ENCODE peak calls at places on chromosomes 5 and 9, in eight cellular contexts. E is heart left ventricle, M is transverse colon, B is DND-41, P is lung, K is HCT116, X is SJSA1, W is heart right ventricle. U is an unnamed sample. For H3K9me3 and H3K4me1, the result is how much of the 10 kb centered on the place peaks cover.

GRCh38 chr9:88420227-88420626 is 32.0 kb downstream of the SPIN1 start:
- DNase-seq in P (no peak), E (no peak), B (no peak), M (no peak), W (no peak), K (no peak), X (no peak), U (no peak)

GRCh38 chr9:38299856-38300255 is 92.6 kb upstream of the ALDH1B1 start:
- DNase-seq in P (no peak), M (no peak), K (no peak), B (no peak), W (no peak), E (no peak), X (no peak), U (no peak)

GRCh38 chr9:130304643-130305042 is 39.1 kb downstream of the HMCN2 start:
- DNase-seq in B (no peak), M (no peak), E (peak), K (no peak), W (no peak), X (no peak), P (no peak), U (no peak)

GRCh38 chr9:110700953-110701352 is 32.4 kb downstream of the MUSK start:
- DNase-seq in B (no peak), E (no peak), K (no peak), P (no peak), M (no peak), X (peak), W (no peak), U (no peak)

GRCh38 chr5:147382776-147383175 is 127.1 kb downstream of the DPYSL3 start:
- DNase-seq in E (peak), K (no peak), X (no peak), P (no peak), W (no peak), B (no peak), M (no peak), U (no peak)

GRCh38 chr5:150774145-150774544 is 4.4 kb upstream of the SMIM3 start:
- DNase-seq in M (no peak), W (no peak), K (no peak), E (no peak), B (no peak), X (peak), P (no peak), U (no peak)

GRCh38 chr5:20157089-20157488 is 169.1 kb upstream of the CDH18 start:
- DNase-seq in W (no peak), K (no peak), X (no peak), M (no peak), P (no peak), E (no peak), B (no peak), U (no peak)

GRCh38 chr5:56279979-56280378 is 46.8 kb upstream of the ANKRD55 start:
- DNase-seq in K (no peak), W (no peak), M (no peak), P (no peak), E (no peak), B (no peak), X (peak), U (no peak)

GRCh38 chr5:25649628-25650265 is 1005.0 kb upstream of the CDH10 start:
- DNase-seq in M (no peak), W (no peak), K (no peak), P (no peak), X (no peak), E (no peak), B (no peak), U (no peak)

GRCh38 chr9:19252174-19252884 is 21.8 kb downstream of the DENND4C start:
- DNase-seq in B (no peak), K (no peak), W (no peak), P (no peak), E (no peak), X (no peak), M (no peak), U (no peak)

GRCh38 chr5:132268698-132269551 is 11.4 kb downstream of the PDLIM4 start:
- DNase-seq in K (no peak), B (no peak), W (peak), M (no peak), X (peak), P (no peak), E (no peak), U (peak)

GRCh38 chr5:144812770-144813169 is 642.1 kb downstream of the KCTD16 start:
- DNase-seq in P (peak), M (no peak), W (no peak), K (no peak), B (no peak), E (no peak), X (no peak), U (no peak)

GRCh38 chr5:71882826-71883744 is 164.0 kb downstream of the CARTPT start:
- DNase-seq in E (no peak), B (no peak), W (no peak), K (no peak), P (no peak), M (no peak), X (peak), U (no peak)

GRCh38 chr5:52015760-52016159 is 632.5 kb downstream of the ISL1 start:
- DNase-seq in X (no peak), M (no peak), E (peak), B (no peak), P (no peak), W (no peak), K (no peak), U (no peak)

GRCh38 chr9:93094294-93095204 is 1.5 kb upstream of the CARD19 start:
- DNase-seq in P (no peak), K (no peak), B (peak), X (no peak), E (peak), W (peak), M (peak), U (peak)

GRCh38 chr9:95570150-95570549 is 53.4 kb upstream of the PTCH1 start:
- DNase-seq in E (no peak), P (no peak), M (no peak), X (peak), K (no peak), W (no peak), B (no peak), U (no peak)

GRCh38 chr5:16548115-16548514 is 68.7 kb downstream of the RETREG1 start:
- DNase-seq in K (no peak), E (no peak), W (no peak), M (no peak), X (no peak), B (no peak), P (no peak), U (no peak)

GRCh38 chr5:73412597-73412988 is 36.0 kb downstream of the FOXD1 start:
- DNase-seq in E (no peak), B (no peak), M (no peak), X (peak), K (no peak), W (no peak), P (no peak), U (no peak)

GRCh38 chr9:37917315-37917731 is 13.4 kb upstream of the SLC25A51 start:
- DNase-seq in B (no peak), P (no peak), X (no peak), E (no peak), W (no peak), K (no peak), M (no peak), U (no peak)

GRCh38 chr5:146818790-146819189 is 59.8 kb downstream of the PPP2R2B start:
- DNase-seq in P (no peak), M (no peak), W (no peak), X (no peak), E (no peak), B (no peak), K (no peak), U (no peak)

GRCh38 chr5:10374032-10374431 is 20.5 kb downstream of the MARCHF6 start:
- DNase-seq in K (no peak), B (no peak), P (no peak), E (no peak), W (no peak), M (no peak), X (no peak), U (no peak)

GRCh38 chr5:169795311-169795710 is 158.2 kb downstream of the DOCK2 start:
- DNase-seq in M (no peak), B (no peak), P (no peak), W (no peak), K (no peak), E (no peak), X (no peak), U (no peak)

DNA sequence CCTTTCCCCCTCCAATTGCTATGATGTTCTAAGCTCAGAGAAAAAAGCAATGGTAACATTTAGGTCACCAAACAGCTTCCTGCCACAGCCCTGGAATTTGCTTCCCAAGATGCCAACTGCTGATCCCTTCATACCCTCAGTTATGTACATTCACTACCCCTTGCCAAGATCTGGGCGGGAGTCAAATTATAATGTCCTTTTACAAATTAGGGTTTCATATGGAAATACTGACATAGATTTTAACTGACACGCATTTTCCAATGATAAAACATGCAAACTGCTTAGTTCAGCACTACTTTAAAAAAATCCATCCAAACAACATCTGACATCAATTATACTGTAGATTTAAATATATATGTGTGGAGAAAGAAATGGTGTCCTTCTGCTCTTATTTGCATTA is 5.0 kb downstream of the LOX start:
- DNase-seq in P (no peak), B (no peak), K (no peak), W (no peak), E (no peak), M (no peak), X (no peak), U (no peak)
- H3K4me3 ChIP-seq in P (no peak), B (no peak), K (no peak), W (no peak), E (no peak), M (no peak), X (no peak), U (no peak)

GRCh38 chr5:141427783-141428426 is 2.4 kb upstream of the PCDHGA12 start:
- DNase-seq in M (no peak), E (peak), W (no peak), P (no peak), B (no peak), K (no peak), X (no peak), U (no peak)
- H3K9me3 ChIP-seq in M (half or more), E (half or more), W (under half), P (under half), B (under half), K (under half), X (under half), U (half or more)

DNA sequence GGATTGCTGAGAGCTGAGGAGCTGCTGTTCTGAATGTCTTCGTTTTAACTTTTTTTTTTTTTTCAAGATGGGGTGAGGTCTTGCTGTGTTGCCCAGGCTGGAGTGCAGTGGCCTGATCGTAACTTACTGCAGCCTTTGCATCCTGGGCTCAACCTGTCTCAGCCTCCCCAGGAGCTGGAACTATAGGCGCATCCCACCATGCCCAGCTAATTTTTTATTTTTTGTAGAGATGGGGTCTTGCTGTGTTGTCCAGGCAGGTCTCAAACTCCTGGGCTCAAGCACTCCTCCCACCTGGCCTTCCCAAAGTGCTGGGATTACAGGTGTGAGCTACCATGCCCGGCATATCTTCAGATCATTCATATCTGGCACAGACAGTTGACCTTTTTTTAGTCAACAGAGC is 46.5 kb downstream of the TRIO start:
- DNase-seq in P (no peak), W (no peak), K (no peak), M (no peak), X (no peak), B (no peak), E (no peak), U (no peak)
- H3K4me1 ChIP-seq in P (under half), W (under half), K (half or more), M (half or more), X (half or more), B (under half), E (half or more), U (under half)

GRCh38 chr5:116084891-116085715 is at the start of gene COMMD10:
- DNase-seq in M (peak), X (peak), W (peak), K (peak), P (peak), B (peak), E (peak), U (peak)
- H3K4me3 ChIP-seq in M (peak), X (peak), W (peak), K (peak), P (peak), B (peak), E (peak), U (peak)

DNA sequence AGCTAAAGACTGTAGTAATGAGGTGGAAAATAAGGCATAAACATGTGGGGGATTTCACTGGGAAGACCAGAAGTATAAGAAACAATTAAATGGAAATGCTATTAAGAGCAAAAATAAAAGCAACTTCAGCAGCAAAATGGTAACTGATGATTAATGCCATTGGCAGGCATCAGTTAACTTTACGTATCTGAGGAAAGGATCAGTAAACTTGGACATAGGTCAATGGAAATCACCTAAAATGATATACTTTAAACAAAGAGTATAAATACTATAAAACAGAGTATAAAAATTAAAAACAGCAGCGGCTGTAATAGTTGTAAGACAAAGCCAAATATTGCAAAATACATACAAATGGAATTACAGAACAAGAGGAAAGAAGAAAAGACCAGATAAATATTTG is 992.1 kb downstream of the DNAH5 start:
- DNase-seq in P (no peak), W (no peak), X (no peak), B (no peak), E (no peak), M (no peak), K (no peak), U (no peak)
- H3K9me3 ChIP-seq in P (under half), W (under half), X (under half), B (under half), E (under half), M (under half), K (under half), U (under half)

GRCh38 chr5:15539951-15540350 is 40.0 kb downstream of the FBXL7 start:
- DNase-seq in P (no peak), E (no peak), X (no peak), M (no peak), B (no peak), W (no peak), K (no peak), U (no peak)
- H3K4me1 ChIP-seq in P (under half), E (under half), X (under half), M (under half), B (under half), W (under half), K (under half), U (under half)

GRCh38 chr9:136689108-136689460 is 1.8 kb upstream of the AGPAT2 start:
- DNase-seq in K (no peak), M (no peak), E (no peak), X (no peak), W (no peak), B (no peak), P (no peak), U (no peak)

GRCh38 chr9:136688274-136689107 is 1.2 kb upstream of the AGPAT2 start:
- DNase-seq in E (peak), P (no peak), K (no peak), X (no peak), M (no peak), B (no peak), W (no peak), U (no peak)

GRCh38 chr9:136686794-136687711 is at the start of gene AGPAT2:
- DNase-seq in X (peak), M (peak), W (peak), B (peak), P (peak), E (peak), K (peak), U (peak)

GRCh38 chr9:136686534-136686793 is 793 bp downstream of the AGPAT2 start:
- DNase-seq in E (no peak), W (no peak), M (no peak), P (no peak), X (no peak), B (no peak), K (no peak), U (no peak)

DNA sequence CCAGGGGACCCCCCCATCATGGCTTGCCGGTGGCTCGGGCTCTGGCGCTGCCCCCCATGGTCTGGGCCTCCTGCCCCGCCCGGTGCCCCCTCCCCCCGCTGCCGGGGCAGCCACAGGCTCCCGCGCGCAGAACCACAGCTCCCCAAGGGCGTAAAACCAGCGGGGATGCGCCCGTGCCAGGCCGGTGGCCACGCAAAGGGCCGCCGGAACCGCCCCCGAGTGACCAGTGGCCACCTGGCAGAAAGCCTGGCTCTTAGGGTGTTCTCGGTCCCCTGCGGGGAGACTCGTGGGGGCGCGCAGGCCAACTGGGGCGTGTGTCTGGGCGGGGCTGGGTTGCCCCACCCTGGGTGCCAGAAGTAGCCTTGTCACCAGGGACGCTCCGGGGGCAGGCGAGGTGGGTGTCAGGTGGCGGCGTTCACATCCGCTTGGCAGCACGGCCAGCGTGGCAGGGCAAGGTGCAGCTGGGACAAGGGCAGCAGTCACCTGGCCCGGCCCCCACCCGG is 515 bp upstream of the AGPAT2 start:
- DNase-seq in K (no peak), X (no peak), B (peak), P (peak), W (peak), E (peak), M (peak), U (no peak)
- H3K4me3 ChIP-seq in K (peak), X (no peak), B (no peak), P (no peak), W (peak), E (peak), M (no peak), U (peak)

GRCh38 chr5:119255571-119256356 is 100.1 kb upstream of the TNFAIP8 start:
- DNase-seq in K (peak), B (no peak), P (no peak), M (peak), E (no peak), W (no peak), X (no peak), U (no peak)
- H3K9me3 ChIP-seq in K (under half), B (under half), P (under half), M (under half), E (under half), W (under half), X (under half), U (under half)

GRCh38 chr9:33159760-33160127 is 7.4 kb downstream of the B4GALT1 start:
- DNase-seq in B (no peak), X (peak), M (peak), W (peak), E (peak), K (no peak), P (peak), U (peak)

GRCh38 chr9:33157960-33158359 is 9.2 kb downstream of the B4GALT1 start:
- DNase-seq in B (no peak), K (no peak), W (no peak), X (no peak), P (no peak), M (no peak), E (no peak), U (peak)

GRCh38 chr9:33161011-33161588 is 6.0 kb downstream of the B4GALT1 start:
- DNase-seq in P (peak), E (peak), M (peak), X (peak), K (peak), W (peak), B (no peak), U (peak)

GRCh38 chr9:33159058-33159759 is 7.9 kb downstream of the B4GALT1 start:
- DNase-seq in P (peak), X (peak), E (peak), M (peak), B (no peak), K (no peak), W (peak), U (peak)

GRCh38 chr9:33158555-33159057 is 8.5 kb downstream of the B4GALT1 start:
- DNase-seq in P (no peak), E (no peak), M (no peak), B (no peak), X (no peak), W (no peak), K (no peak), U (no peak)
- H3K4me1 ChIP-seq in P (under half), E (half or more), M (half or more), B (under half), X (under half), W (half or more), K (half or more), U (under half)

U was measured in right atrium auricular region.